ENCODE peak calls at places on chromosome 12, in nine cellular contexts. M is NCI-H345; B is RCC 7860; L is stimulated activated effector memory CD8-positive, alpha-beta T cell treated with anti-CD3 and anti-CD28 coated beads, Interleukin-12 subunit alpha, Interleukin-12 subunit beta, amount 100 ng/mL, for 72 hours; O is endodermal cell; C is activated CD4-positive, alpha-beta T cell treated with anti-CD3 and anti-CD28 coated beads, Interleukin-2, amount 10 ng/mL, durations not matched to agents 7 days and 5 days; D is stimulated activated CD4-positive, alpha-beta T cell treated with anti-CD3 and anti-CD28 coated beads, Interleukin-1b, Interleukin-23, amount 100 ng/mL, for 1 hour; V is retinal pigment epithelial cell; F is A549. Q is an unnamed sample.

GRCh38 chr12:47414511-47414910 is 291.3 kb downstream of the RPAP3 start:
- DNase-seq in F (no peak), D (no peak), O (no peak), L (no peak), M (no peak), C (no peak), V (no peak), B (no peak), Q (no peak)

GRCh38 chr12:120229583-120230325 is 28.8 kb upstream of the RPLP0 start:
- DNase-seq in V (no peak), L (no peak), D (no peak), B (peak; percentile 65), F (no peak), O (peak; percentile 91), M (no peak), C (no peak), Q (no peak)

GRCh38 chr12:57093412-57094193 is 4.7 kb downstream of the NAB2 start:
- DNase-seq in C (peak; percentile 52), V (no peak), F (peak; percentile 64), D (peak; percentile 67), B (peak; percentile 12), M (no peak), L (peak; percentile 78), O (peak; percentile 94), Q (no peak)

GRCh38 chr12:93502802-93503623 is 35.7 kb downstream of the MRPL42 start:
- DNase-seq in F (no peak), M (peak; percentile 19), D (peak; percentile 39), O (peak; percentile 86), C (peak; percentile 77), B (no peak), L (peak; percentile 57), V (no peak), Q (no peak)

GRCh38 chr12:3544296-3544965 is 53.4 kb downstream of the PRMT8 start:
- DNase-seq in F (no peak), O (no peak), V (no peak), D (no peak), L (no peak), M (no peak), B (no peak), C (no peak), Q (no peak)

GRCh38 chr12:1810201-1810930 is 10.0 kb upstream of the LRTM2 start:
- DNase-seq in D (no peak), M (no peak), L (no peak), B (no peak), C (no peak), F (no peak), V (no peak), O (no peak), Q (no peak)

GRCh38 chr12:4107436-4107878 is 166.1 kb upstream of the CCND2 start:
- DNase-seq in L (peak; percentile 76), V (no peak), C (peak; percentile 87), D (no peak), O (peak; percentile 89), M (no peak), F (peak; percentile 27), B (peak; percentile 34), Q (no peak)

GRCh38 chr12:127108360-127109215 is 1158.4 kb upstream of the TMEM132C start:
- DNase-seq in B (peak; percentile 38), F (peak; percentile 73), C (peak; percentile 48), D (peak; percentile 15), O (peak; percentile 92), M (peak; percentile 27), L (peak; percentile 65), V (no peak), Q (no peak)

GRCh38 chr12:27140478-27140969 is 58.1 kb upstream of the C12orf71 start:
- DNase-seq in M (no peak), F (no peak), D (no peak), O (no peak), B (no peak), V (no peak), C (no peak), L (no peak), Q (no peak)

GRCh38 chr12:91219919-91220318 is 37.3 kb upstream of the DCN start:
- DNase-seq in D (no peak), O (no peak), V (no peak), M (no peak), B (no peak), C (no peak), F (no peak), L (no peak), Q (no peak)

GRCh38 chr12:106115450-106115849 is 23.3 kb downstream of the NUAK1 start:
- DNase-seq in L (no peak), D (no peak), B (no peak), V (no peak), M (no peak), C (no peak), O (no peak), F (no peak), Q (no peak)

GRCh38 chr12:2094597-2094996 is 41.8 kb downstream of the CACNA1C start:
- DNase-seq in C (no peak), D (no peak), M (no peak), B (no peak), F (no peak), L (no peak), V (no peak), O (no peak), Q (no peak)

GRCh38 chr12:22794017-22794416 is 169.0 kb downstream of the ETNK1 start:
- DNase-seq in D (no peak), O (no peak), F (no peak), L (no peak), C (no peak), B (no peak), M (no peak), V (no peak), Q (no peak)

GRCh38 chr12:46358325-46358700 is 14.3 kb downstream of the SLC38A2 start:
- DNase-seq in D (no peak), M (no peak), B (no peak), O (no peak), C (no peak), L (no peak), V (no peak), F (no peak), Q (no peak)

GRCh38 chr12:2268478-2269286 is 215.9 kb downstream of the CACNA1C start:
- DNase-seq in D (no peak), V (peak; percentile 40), L (no peak), B (peak; percentile 92), F (no peak), C (no peak), M (no peak), O (peak; percentile 50), Q (no peak)

GRCh38 chr12:121334513-121335343 is 17.5 kb downstream of the ANAPC5 start:
- DNase-seq in F (peak; percentile 75), B (peak; percentile 53), L (no peak), V (peak; percentile 29), C (peak; percentile 49), D (no peak), O (no peak), M (peak; percentile 61), Q (no peak)

GRCh38 chr12:25072901-25073645 is 121.9 kb downstream of the DNAI7 start:
- DNase-seq in M (no peak), L (no peak), F (no peak), V (no peak), C (no peak), B (no peak), D (no peak), O (no peak), Q (no peak)

GRCh38 chr12:92393504-92393903 is 247.9 kb upstream of the BTG1 start:
- DNase-seq in O (peak; percentile 66), V (no peak), D (no peak), M (no peak), C (peak; percentile 37), F (no peak), B (no peak), L (no peak), Q (no peak)

GRCh38 chr12:52837781-52838736 is 3.9 kb upstream of the KRT79 start:
- DNase-seq in L (no peak), D (no peak), M (no peak), V (no peak), C (no peak), B (peak; percentile 62), F (no peak), O (no peak), Q (no peak)

Q was measured in cortex of kidney.